ENCODE peak calls at places on chromosomes 5 and 9, in six cellular contexts. Q, L, R, A, U and V are unnamed samples.

GRCh38 chr9:136881691-136882108 is 4.6 kb upstream of the TRAF2 start:
- DNase-seq in A (no peak), L (peak; percentile 61), R (peak; percentile 45), U (peak; percentile 82), Q (peak; percentile 63), V (no peak)

GRCh38 chr5:88172847-88173758 is 95.5 kb downstream of the TMEM161B start:
- DNase-seq in U (peak; percentile 24), L (no peak), R (no peak), A (no peak), Q (peak; percentile 10), V (no peak)

GRCh38 chr9:134605351-134605968 is 36.1 kb upstream of the COL5A1 start:
- DNase-seq in U (peak; percentile 3), A (no peak), L (no peak), R (no peak), Q (no peak), V (no peak)

GRCh38 chr5:73232266-73233041 is 59.5 kb downstream of the TMEM174 start:
- DNase-seq in L (no peak), A (no peak), U (no peak), R (no peak), Q (no peak), V (no peak)

GRCh38 chr5:75668988-75669760 is 48.1 kb downstream of the POC5 start:
- DNase-seq in U (peak; percentile 52), Q (peak; percentile 68), L (peak; percentile 75), A (no peak), R (peak; percentile 30), V (no peak)

GRCh38 chr9:98873535-98874432 is 66.3 kb downstream of the GALNT12 start:
- DNase-seq in A (no peak), L (no peak), U (no peak), R (no peak), Q (peak; percentile 94), V (no peak)

GRCh38 chr9:4547016-4547415 is 56.7 kb downstream of the SLC1A1 start:
- DNase-seq in A (no peak), L (no peak), Q (no peak), R (no peak), U (peak; percentile 25), V (no peak)

GRCh38 chr9:125889122-125889523 is 141.9 kb downstream of the PBX3 start:
- DNase-seq in R (no peak), L (no peak), Q (no peak), U (peak; percentile 18), A (no peak), V (no peak)

GRCh38 chr9:135887021-135887507 is 20.3 kb downstream of the CAMSAP1 start:
- DNase-seq in A (no peak), R (no peak), L (no peak), U (no peak), Q (peak; percentile 16), V (no peak)

GRCh38 chr9:3498691-3499090 is 27.1 kb downstream of the RFX3 start:
- DNase-seq in Q (no peak), L (no peak), R (no peak), A (peak; percentile 79), U (no peak), V (no peak)

GRCh38 chr9:109424618-109425017 is 73.5 kb downstream of the PTPN3 start:
- DNase-seq in R (no peak), L (no peak), U (no peak), Q (no peak), A (no peak), V (no peak)

GRCh38 chr5:159022178-159022556 is 77.5 kb downstream of the EBF1 start:
- DNase-seq in U (peak; percentile 26), A (no peak), R (no peak), L (no peak), Q (peak; percentile 93), V (no peak)

GRCh38 chr5:61299254-61299653 is 32.8 kb upstream of the ZSWIM6 start:
- DNase-seq in L (no peak), Q (no peak), R (no peak), U (no peak), A (no peak), V (no peak)

GRCh38 chr5:54718647-54719046 is 201.1 kb downstream of the SNX18 start:
- DNase-seq in R (no peak), L (no peak), U (no peak), A (no peak), Q (peak; percentile 48), V (no peak)

GRCh38 chr5:90119531-90119940 is 290.0 kb downstream of the CETN3 start:
- DNase-seq in A (no peak), Q (peak; percentile 2), L (no peak), U (no peak), R (no peak), V (no peak)

GRCh38 chr9:137665697-137666504 is 47.1 kb downstream of the EHMT1 start:
- DNase-seq in L (no peak), A (no peak), U (peak; percentile 57), R (no peak), Q (no peak), V (no peak)

GRCh38 chr5:131462479-131462878 is 172.6 kb downstream of the RAPGEF6 start:
- DNase-seq in Q (no peak), L (no peak), A (no peak), U (no peak), R (no peak), V (no peak)

GRCh38 chr5:113278976-113279375 is 155.8 kb downstream of the TSSK1B start:
- DNase-seq in Q (peak; percentile 13), U (no peak), R (no peak), L (no peak), A (no peak), V (no peak)

GRCh38 chr5:97658116-97658900 is 475.3 kb upstream of the RIOK2 start:
- DNase-seq in U (no peak), L (no peak), R (no peak), A (no peak), Q (no peak), V (no peak)

GRCh38 chr5:142280066-142281011 is 44.5 kb downstream of the SPRY4 start:
- DNase-seq in R (no peak), A (no peak), Q (peak; percentile 95), U (peak; percentile 37), L (peak; percentile 76), V (peak; percentile 77)

GRCh38 chr5:44691811-44692210 is 116.9 kb upstream of the MRPS30 start:
- DNase-seq in Q (no peak), L (no peak), A (no peak), R (no peak), U (no peak), V (no peak)

GRCh38 chr5:135254183-135254582 is 144.8 kb downstream of the MACROH2A1 start:
- DNase-seq in U (no peak), L (no peak), A (no peak), Q (no peak), R (no peak), V (peak; percentile 36)

GRCh38 chr5:169686137-169686536 is 49.1 kb downstream of the DOCK2 start:
- DNase-seq in L (no peak), Q (no peak), U (no peak), R (no peak), A (no peak), V (no peak)

GRCh38 chr5:92841604-92842155 is 739.3 kb downstream of the NR2F1-AS1 start:
- DNase-seq in U (no peak), A (no peak), R (no peak), L (no peak), Q (no peak), V (no peak)

GRCh38 chr9:86563350-86563749 is 209.1 kb upstream of the TUT7 start:
- DNase-seq in A (no peak), Q (no peak), R (no peak), L (no peak), U (peak; percentile 27), V (no peak)

GRCh38 chr5:149834246-149834855 is 104.2 kb downstream of the PPARGC1B start:
- DNase-seq in A (peak; percentile 17), U (peak; percentile 90), Q (peak; percentile 68), L (peak; percentile 60), R (no peak), V (peak; percentile 58)

GRCh38 chr5:76439201-76439600 is 36.1 kb downstream of the IQGAP2 start:
- DNase-seq in R (no peak), Q (no peak), U (no peak), L (no peak), A (no peak), V (no peak)